ENCODE peak calls at places on chromosomes 6 and 20, in nine cellular contexts. T is transverse colon, Y is HepG2, W is stomach, A is esophagus muscularis mucosa, L is sigmoid colon, F is H1, Q is K562, N is GM12878. U is an unnamed sample.

GRCh38 chr6:143959865-143960264 is 48.2 kb downstream of the PLAGL1 start:
- DNase-seq in A (no peak), W (no peak), Q (no peak), N (no peak), F (no peak), Y (peak), T (no peak), L (no peak), U (no peak)

GRCh38 chr6:143586557-143586956 is 75.0 kb upstream of the FUCA2 start:
- DNase-seq in N (no peak), A (no peak), Y (no peak), T (no peak), W (no peak), Q (no peak), F (no peak), L (no peak), U (no peak)

GRCh38 chr6:70884074-70884983 is 72.5 kb downstream of the B3GAT2 start:
- DNase-seq in N (peak), F (peak), L (peak), W (peak), Q (peak), A (no peak), T (peak), Y (peak), U (no peak)

GRCh38 chr20:57930328-57930727 is 220.5 kb upstream of the PMEPA1 start:
- DNase-seq in T (no peak), Q (no peak), A (no peak), L (no peak), N (no peak), Y (no peak), W (no peak), F (no peak), U (no peak)

GRCh38 chr6:43977404-43978111 is 149.7 kb downstream of the MRPL14 start:
- DNase-seq in T (no peak), F (peak), L (no peak), N (peak), Y (no peak), A (no peak), Q (peak), W (peak), U (peak)

GRCh38 chr20:38680492-38681118 is 43.7 kb upstream of the SLC32A1 start:
- DNase-seq in N (no peak), A (no peak), L (no peak), W (no peak), F (peak), T (no peak), Y (peak), Q (peak), U (no peak)

GRCh38 chr6:90168693-90169131 is 127.9 kb downstream of the BACH2 start:
- DNase-seq in W (no peak), Q (no peak), F (no peak), A (no peak), L (no peak), Y (no peak), T (no peak), N (no peak), U (no peak)

GRCh38 chr20:25453035-25453810 is 45.8 kb downstream of the GINS1 start:
- DNase-seq in F (no peak), Q (no peak), W (peak), T (no peak), Y (no peak), A (no peak), L (no peak), N (no peak), U (no peak)

GRCh38 chr6:36757206-36757605 is 59.6 kb downstream of the RAB44 start:
- DNase-seq in L (no peak), Y (no peak), F (no peak), T (peak), N (peak), Q (no peak), W (no peak), A (no peak), U (no peak)

GRCh38 chr6:164502838-164503237 is 806.6 kb downstream of the C6orf118 start:
- DNase-seq in Q (no peak), F (no peak), W (no peak), L (no peak), N (peak), T (no peak), Y (no peak), A (no peak), U (no peak)

GRCh38 chr6:50965495-50965894 is 146.8 kb downstream of the TFAP2B start:
- DNase-seq in T (no peak), L (no peak), Q (no peak), A (no peak), Y (no peak), N (no peak), F (no peak), W (no peak), U (no peak)

GRCh38 chr6:148175511-148176188 is 167.0 kb upstream of the SASH1 start:
- DNase-seq in A (no peak), T (no peak), W (no peak), Q (no peak), F (no peak), L (no peak), N (no peak), Y (no peak), U (no peak)

GRCh38 chr6:63787021-63787420 is 151.4 kb downstream of the PHF3 start:
- DNase-seq in W (no peak), N (no peak), Y (no peak), A (no peak), L (no peak), Q (no peak), F (no peak), T (no peak), U (no peak)

GRCh38 chr20:16474342-16474741 is 98.9 kb downstream of the KIF16B start:
- DNase-seq in Q (no peak), Y (no peak), F (no peak), N (no peak), A (no peak), L (no peak), T (no peak), W (no peak), U (no peak)

GRCh38 chr20:57071283-57071701 is 195.1 kb downstream of the BMP7 start:
- DNase-seq in Q (no peak), N (no peak), L (peak), F (peak), T (no peak), A (no peak), Y (no peak), W (no peak), U (no peak)

GRCh38 chr6:87293526-87293925 is 28.9 kb upstream of the SMIM8 start:
- DNase-seq in F (no peak), Y (no peak), A (no peak), N (no peak), W (no peak), Q (no peak), T (no peak), L (no peak), U (no peak)

GRCh38 chr20:10863337-10864060 is 189.7 kb upstream of the JAG1 start:
- DNase-seq in A (no peak), N (no peak), W (no peak), L (no peak), T (no peak), Q (no peak), F (no peak), Y (no peak), U (no peak)

GRCh38 chr20:53934421-53935352 is 135.7 kb downstream of the BCAS1 start:
- DNase-seq in F (no peak), L (no peak), N (no peak), Y (no peak), Q (peak), T (no peak), W (no peak), A (no peak), U (peak)

GRCh38 chr6:89999154-89999553 is 104.9 kb downstream of the GJA10 start:
- DNase-seq in N (no peak), L (no peak), F (no peak), T (peak), Y (no peak), A (peak), Q (peak), W (peak), U (peak)

GRCh38 chr6:42281016-42281533 is 63.4 kb upstream of the MRPS10 start:
- DNase-seq in Y (no peak), A (no peak), F (no peak), W (no peak), Q (no peak), N (no peak), T (no peak), L (no peak), U (no peak)

GRCh38 chr6:26521485-26522391 is 16.4 kb upstream of the HMGN4 start:
- DNase-seq in L (peak), T (peak), Y (no peak), A (peak), W (peak), F (peak), N (no peak), Q (peak), U (peak)

GRCh38 chr20:38130687-38131587 is 34.1 kb downstream of the TGM2 start:
- DNase-seq in Y (no peak), A (no peak), N (no peak), Q (no peak), F (no peak), W (no peak), T (no peak), L (peak), U (peak)

GRCh38 chr20:20225325-20225724 is 142.6 kb upstream of the INSM1 start:
- DNase-seq in Q (no peak), A (no peak), T (no peak), L (no peak), Y (no peak), N (no peak), W (no peak), F (no peak), U (no peak)

GRCh38 chr6:97059473-97059872 is 134.9 kb downstream of the KLHL32 start:
- DNase-seq in Q (peak), A (no peak), L (no peak), Y (peak), N (peak), T (no peak), F (no peak), W (no peak), U (no peak)

GRCh38 chr6:74161380-74161779 is 465.4 kb downstream of the CD109 start:
- DNase-seq in W (no peak), Q (no peak), T (no peak), L (no peak), Y (no peak), F (no peak), N (no peak), A (no peak), U (no peak)

GRCh38 chr6:139748353-139749146 is 374.1 kb upstream of the CITED2 start:
- DNase-seq in L (no peak), Q (peak), F (no peak), N (no peak), T (no peak), W (no peak), Y (peak), A (no peak), U (no peak)

GRCh38 chr6:56821005-56821432 is 133.9 kb upstream of the BEND6 start:
- DNase-seq in A (no peak), F (no peak), T (no peak), W (no peak), N (no peak), L (no peak), Y (peak), Q (no peak), U (no peak)

GRCh38 chr6:112877134-112878100 is 530.3 kb downstream of the RFPL4B start:
- DNase-seq in N (no peak), Q (no peak), A (no peak), Y (no peak), W (no peak), L (no peak), F (no peak), T (no peak), U (no peak)

GRCh38 chr6:45212976-45213375 is 115.2 kb upstream of the RUNX2 start:
- DNase-seq in Y (no peak), W (no peak), T (no peak), L (no peak), A (no peak), Q (no peak), F (no peak), N (no peak), U (no peak)

GRCh38 chr20:40175296-40175695 is 513.7 kb downstream of the MAFB start:
- DNase-seq in W (no peak), A (no peak), N (no peak), L (no peak), T (no peak), F (no peak), Q (no peak), Y (no peak), U (no peak)

GRCh38 chr6:142302427-142303190 is 802 bp downstream of the ADGRG6 start:
- DNase-seq in Y (peak), A (no peak), T (no peak), N (no peak), F (peak), W (no peak), L (no peak), Q (no peak), U (no peak)

DNA sequence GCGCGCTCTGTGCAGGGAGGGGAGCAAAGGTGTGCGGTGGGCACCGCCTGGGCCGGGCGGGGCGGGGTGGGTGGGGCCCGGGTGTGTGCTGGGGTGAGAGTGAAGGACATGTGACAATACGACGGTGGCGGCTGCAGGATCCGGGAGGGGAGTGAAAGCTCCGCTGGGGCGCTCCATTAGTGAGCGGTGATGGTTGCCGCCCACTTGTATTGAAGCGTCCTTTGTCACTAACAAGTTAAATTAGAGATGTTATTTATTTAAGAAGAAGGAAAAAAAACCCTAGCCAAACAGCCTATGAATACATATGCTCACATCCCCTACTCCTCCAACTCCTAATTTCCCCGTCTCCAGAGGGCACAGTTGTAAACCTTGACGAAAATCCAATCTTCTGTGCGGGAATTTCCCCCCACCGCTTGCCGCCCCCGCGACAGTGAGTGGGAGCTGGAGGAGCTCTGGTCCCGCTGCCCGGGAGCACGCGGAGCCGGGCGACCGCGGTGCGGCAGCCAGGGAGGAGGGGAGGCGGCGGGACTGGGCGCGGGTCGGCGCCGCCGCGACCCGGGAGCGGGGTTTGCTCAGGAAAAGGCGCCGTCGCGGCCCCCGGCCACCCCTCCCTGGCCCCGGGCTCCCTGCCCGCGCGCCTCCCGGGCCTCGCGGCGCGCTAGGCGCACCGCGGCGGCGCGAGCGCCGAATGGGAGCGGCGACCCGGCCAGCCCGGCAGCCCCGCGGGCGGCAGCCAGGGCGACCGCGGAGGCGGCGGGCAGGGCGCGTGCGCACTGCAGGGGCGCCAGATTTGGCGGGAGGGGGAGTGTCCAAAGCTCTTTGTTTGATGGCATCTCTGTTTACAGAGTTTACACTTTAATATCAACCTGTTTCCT is at the start of gene MYB:
- DNase-seq in T (peak), N (no peak), F (peak), L (no peak), W (peak), Y (no peak), A (no peak), Q (peak), U (peak)
- TF ChIP-seq POLR2A in T (peak), N (peak), F (peak), L (no peak), W (no peak), Y (no peak), A (no peak), Q (peak), U (peak)

GRCh38 chr20:1588869-1589460 is 30.8 kb downstream of the SIRPB1 start:
- DNase-seq in W (no peak), Q (no peak), Y (no peak), N (no peak), L (no peak), T (no peak), A (no peak), F (no peak), U (no peak)

GRCh38 chr20:1588166-1588868 is 30.8 kb upstream of the SIRPD start:
- DNase-seq in F (no peak), L (no peak), A (no peak), Q (no peak), Y (no peak), N (no peak), T (no peak), W (no peak), U (no peak)
- TF ChIP-seq EP300 in F (no peak), L (no peak), A (no peak), Q (no peak), Y (no peak), N (no peak), T (no peak), W (no peak), U (no peak)

GRCh38 chr20:12291386-12291785 is 373.7 kb downstream of the BTBD3 start:
- DNase-seq in Y (no peak), Q (no peak), L (no peak), N (no peak), T (no peak), W (no peak), F (no peak), A (no peak), U (no peak)

GRCh38 chr20:12289476-12289875 is 371.8 kb downstream of the BTBD3 start:
- DNase-seq in N (no peak), F (no peak), A (no peak), Q (no peak), L (no peak), W (no peak), Y (no peak), T (no peak), U (no peak)

DNA sequence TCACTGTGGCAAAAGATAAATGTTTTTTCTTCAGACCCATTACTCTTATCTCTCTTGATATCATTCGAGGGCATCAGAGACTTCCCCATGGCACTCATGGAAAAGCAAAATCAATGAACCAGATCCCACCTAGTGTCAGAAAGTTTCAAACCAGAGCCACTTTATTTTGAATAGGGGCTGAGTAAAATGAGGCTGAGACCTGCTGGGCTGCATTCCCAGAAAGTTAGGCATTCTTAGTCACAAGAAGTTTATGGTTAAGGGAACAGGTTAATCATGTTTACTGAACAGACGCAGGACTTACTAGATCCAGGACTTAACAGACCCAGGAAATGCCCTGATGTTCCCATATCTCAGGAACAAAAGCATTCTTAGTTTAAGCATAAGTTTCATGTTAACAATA is 369.9 kb downstream of the BTBD3 start:
- DNase-seq in W (no peak), T (no peak), A (no peak), L (no peak), Y (no peak), F (no peak), N (no peak), Q (no peak), U (no peak)
- TF ChIP-seq POLR2AphosphoS5 in W (no peak), T (no peak), A (no peak), L (no peak), Y (no peak), F (no peak), N (no peak), Q (no peak), U (no peak)

DNA sequence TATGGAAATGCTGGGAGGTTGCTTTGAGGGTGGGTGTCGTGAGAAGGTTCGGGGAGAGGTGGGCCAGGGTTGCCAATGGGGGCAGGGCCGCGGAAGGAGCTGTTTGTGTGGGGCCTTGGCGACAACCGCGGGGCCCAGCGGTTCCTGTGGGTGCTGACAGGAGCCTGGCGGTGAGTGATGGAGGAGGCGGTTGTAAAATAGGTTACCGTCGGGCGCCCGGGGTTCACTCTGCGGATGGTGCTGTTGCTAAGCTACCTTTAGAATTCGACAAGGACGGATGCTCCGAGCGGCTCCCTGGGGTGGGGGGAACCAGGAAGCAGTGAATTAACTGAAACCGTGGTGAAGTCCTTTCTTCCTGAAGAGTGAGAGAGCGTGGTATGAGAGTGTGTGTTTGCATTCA is 61.8 kb downstream of the CDH22 start:
- DNase-seq in Y (no peak), Q (no peak), A (no peak), N (no peak), T (no peak), L (no peak), F (no peak), W (no peak), U (no peak)
- TF ChIP-seq POLR2A in Y (no peak), Q (no peak), A (no peak), N (no peak), T (no peak), L (no peak), F (no peak), W (no peak), U (no peak)

GRCh38 chr6:8084586-8084985 is 17.8 kb downstream of the EEF1E1 start:
- DNase-seq in N (no peak), W (no peak), L (no peak), Y (peak), T (no peak), A (no peak), Q (no peak), F (no peak), U (no peak)

GRCh38 chr6:8082572-8082953 is 18.4 kb upstream of the BLOC1S5 start:
- DNase-seq in Y (no peak), W (no peak), A (no peak), L (no peak), Q (no peak), F (no peak), T (no peak), N (no peak), U (no peak)

GRCh38 chr6:8082954-8083858 is 19.0 kb upstream of the BLOC1S5 start:
- DNase-seq in F (no peak), Y (no peak), N (no peak), A (no peak), Q (peak), L (no peak), W (peak), T (no peak), U (no peak)

GRCh38 chr6:8086755-8087306 is 15.5 kb downstream of the EEF1E1 start:
- DNase-seq in Q (no peak), Y (no peak), A (no peak), T (no peak), L (no peak), N (no peak), W (no peak), F (no peak), U (no peak)

DNA sequence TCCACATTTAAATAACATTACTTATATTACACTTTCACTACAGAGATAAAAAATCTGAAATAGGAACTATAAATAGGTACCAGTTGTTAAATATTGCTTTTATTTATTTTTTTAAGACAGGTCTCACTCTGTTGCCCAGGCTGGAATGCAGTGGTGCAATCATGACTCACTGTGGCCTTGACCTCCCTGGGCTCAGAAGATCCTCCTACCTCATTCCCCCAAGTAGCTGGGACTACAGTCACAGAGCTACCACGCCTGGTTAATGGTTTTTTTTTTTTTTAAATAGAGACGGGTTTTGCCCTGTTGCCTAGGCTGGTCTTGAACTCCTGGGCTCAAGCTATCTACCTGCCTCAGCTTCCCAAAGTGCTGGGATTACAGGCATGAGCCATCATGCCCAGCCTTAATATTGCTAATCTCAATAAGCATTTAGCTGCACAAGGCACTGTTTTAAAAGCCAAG is 17.3 kb downstream of the EEF1E1 start:
- DNase-seq in A (no peak), T (no peak), L (no peak), Y (peak), W (peak), F (no peak), N (no peak), Q (peak), U (no peak)
- TF ChIP-seq EP300 in A (no peak), T (no peak), L (no peak), Y (peak), W (no peak), F (no peak), N (no peak), Q (peak), U (no peak)

U was measured in suprapubic skin.